ENCODE peak calls at places on chromosomes 7 and 10, in seven cellular contexts. C is hepatocyte, A is aorta, E is GM23338, L is IMR-90, M is uterus, D is gastrocnemius medialis. X is an unnamed sample. For H3K4me1, the result is how much of the 10 kb centered on the place peaks cover.

GRCh38 chr7:77223261-77223660 is 23.6 kb upstream of the FGL2 start:
- DNase-seq in L (no peak), A (no peak), C (no peak), M (no peak), E (no peak), D (no peak), X (no peak)

GRCh38 chr7:79298145-79298760 is 155.2 kb downstream of the MAGI2 start:
- DNase-seq in M (no peak), A (no peak), C (peak), L (peak), E (peak), D (no peak), X (no peak)

GRCh38 chr10:131912620-131913019 is 11.8 kb downstream of the PPP2R2D start:
- DNase-seq in M (no peak), L (no peak), D (no peak), C (no peak), E (no peak), A (no peak), X (no peak)

GRCh38 chr10:67119648-67120047 is 193.8 kb downstream of the LRRTM3 start:
- DNase-seq in A (no peak), E (no peak), M (no peak), L (no peak), D (no peak), C (no peak), X (no peak)

GRCh38 chr10:69388488-69388887 is 28.2 kb downstream of the TACR2 start:
- DNase-seq in D (no peak), L (no peak), A (no peak), C (no peak), E (no peak), M (no peak), X (no peak)

GRCh38 chr10:3525832-3526449 is 259.1 kb downstream of the KLF6 start:
- DNase-seq in D (peak), C (peak), A (no peak), E (no peak), L (peak), M (peak), X (no peak)

GRCh38 chr10:31836569-31837406 is 91.8 kb downstream of the ARHGAP12 start:
- DNase-seq in L (peak), M (no peak), E (peak), D (no peak), A (no peak), C (peak), X (no peak)

GRCh38 chr7:75967573-75967997 is 26.8 kb downstream of the TMEM120A start:
- DNase-seq in C (peak), L (peak), D (no peak), E (no peak), A (no peak), M (peak), X (no peak)

GRCh38 chr7:72924748-72925545 is at the start of gene POM121:
- DNase-seq in E (peak), D (peak), C (peak), A (peak), M (peak), L (peak), X (no peak)

GRCh38 chr10:69572159-69573055 is 815 bp downstream of the NEUROG3 start:
- DNase-seq in M (no peak), E (peak), C (no peak), D (no peak), L (peak), A (no peak), X (no peak)

GRCh38 chr7:2820508-2820934 is 23.6 kb downstream of the GNA12 start:
- DNase-seq in C (peak), D (peak), L (peak), E (no peak), M (peak), A (peak), X (no peak)

GRCh38 chr7:110541962-110542361 is 549.0 kb upstream of the LRRN3 start:
- DNase-seq in L (peak), E (no peak), C (no peak), D (no peak), M (no peak), A (no peak), X (no peak)

GRCh38 chr7:95794917-95795515 is 22.7 kb downstream of the DYNC1I1 start:
- DNase-seq in M (no peak), E (peak), D (no peak), A (no peak), C (peak), L (peak), X (no peak)

GRCh38 chr10:24465899-24466615 is 257.1 kb downstream of the KIAA1217 start:
- DNase-seq in E (no peak), M (no peak), D (peak), L (peak), C (peak), A (no peak), X (no peak)

GRCh38 chr10:68288680-68289079 is 43.2 kb upstream of the HNRNPH3 start:
- DNase-seq in A (no peak), C (no peak), M (no peak), D (no peak), L (no peak), E (no peak), X (no peak)

GRCh38 chr7:134186022-134186421 is 58.9 kb downstream of the LRGUK start:
- DNase-seq in C (no peak), E (no peak), A (no peak), L (peak), D (no peak), M (no peak), X (no peak)

GRCh38 chr10:86536294-86536861 is 14.8 kb upstream of the WAPL start:
- DNase-seq in D (no peak), M (no peak), C (peak), E (peak), L (no peak), A (no peak), X (no peak)

GRCh38 chr10:55062349-55062748 is 261.3 kb upstream of the PCDH15 start:
- DNase-seq in C (no peak), D (no peak), E (no peak), M (no peak), L (no peak), A (no peak), X (no peak)

GRCh38 chr10:42491001-42491592 is 147.3 kb downstream of the ZNF33B start:
- DNase-seq in C (no peak), L (peak), E (no peak), M (no peak), A (no peak), D (no peak), X (no peak)

GRCh38 chr7:26428571-26428970 is 136.9 kb downstream of the SNX10 start:
- DNase-seq in D (no peak), L (no peak), A (no peak), E (no peak), C (no peak), M (no peak), X (no peak)

GRCh38 chr7:14507617-14508016 is 394.9 kb downstream of the DGKB start:
- DNase-seq in C (no peak), A (no peak), L (no peak), D (no peak), M (no peak), E (no peak), X (no peak)

GRCh38 chr10:8060010-8060703 is 5.7 kb downstream of the GATA3 start:
- DNase-seq in A (no peak), E (peak), L (peak), D (no peak), M (no peak), C (peak), X (no peak)

GRCh38 chr10:60194421-60194820 is 195.3 kb downstream of the ANK3 start:
- DNase-seq in A (no peak), C (no peak), L (no peak), E (no peak), M (no peak), D (no peak), X (no peak)

GRCh38 chr10:6423004-6423403 is 157.1 kb downstream of the PRKCQ start:
- DNase-seq in D (no peak), A (no peak), L (peak), C (no peak), M (no peak), E (no peak), X (no peak)

GRCh38 chr7:43702974-43703373 is 26.3 kb downstream of the COA1 start:
- DNase-seq in A (no peak), D (no peak), L (no peak), M (no peak), E (no peak), C (no peak), X (no peak)

GRCh38 chr7:2814186-2814530 is 29.9 kb downstream of the GNA12 start:
- DNase-seq in E (no peak), L (no peak), M (no peak), A (no peak), D (no peak), C (no peak), X (no peak)

GRCh38 chr10:126226988-126227761 is 161.1 kb downstream of the ADAM12 start:
- DNase-seq in L (no peak), M (no peak), D (no peak), C (no peak), A (no peak), E (no peak), X (no peak)

GRCh38 chr7:156639426-156640256 is 933 bp upstream of the RNF32 start:
- DNase-seq in M (no peak), D (no peak), A (peak), L (no peak), C (no peak), E (peak), X (no peak)

GRCh38 chr7:5554287-5554785 is 130.7 kb upstream of the TNRC18 start:
- DNase-seq in M (no peak), C (no peak), D (no peak), L (no peak), A (no peak), E (no peak), X (no peak)

GRCh38 chr10:43781480-43782361 is 133.0 kb upstream of the ZNF32 start:
- DNase-seq in M (no peak), A (no peak), C (peak), L (peak), D (no peak), E (no peak), X (no peak)

GRCh38 chr10:62250594-62251198 is 17.9 kb downstream of the RTKN2 start:
- DNase-seq in A (no peak), L (peak), M (no peak), E (no peak), C (peak), D (no peak), X (no peak)

GRCh38 chr7:54014765-54015164 is 527.4 kb upstream of the VSTM2A start:
- DNase-seq in L (no peak), C (no peak), E (no peak), D (no peak), A (no peak), M (no peak), X (no peak)

GRCh38 chr10:22643116-22643515 is 71.3 kb downstream of the PIP4K2A start:
- DNase-seq in M (no peak), D (no peak), C (no peak), L (no peak), E (no peak), A (no peak), X (no peak)

GRCh38 chr7:116734736-116735135 is 62.7 kb downstream of the MET start:
- DNase-seq in D (no peak), C (no peak), E (no peak), M (no peak), L (no peak), A (no peak), X (no peak)
- H3K4me1 ChIP-seq in D (under half), C (under half), E (half or more), M (under half), L (under half), A (under half), X (under half)

GRCh38 chr7:115827305-115828045 is 203.1 kb downstream of the TFEC start:
- DNase-seq in E (no peak), D (no peak), A (no peak), M (no peak), L (no peak), C (no peak), X (no peak)
- H3K4me1 ChIP-seq in E (under half), D (under half), A (under half), M (under half), L (under half), C (under half), X (under half)

DNA sequence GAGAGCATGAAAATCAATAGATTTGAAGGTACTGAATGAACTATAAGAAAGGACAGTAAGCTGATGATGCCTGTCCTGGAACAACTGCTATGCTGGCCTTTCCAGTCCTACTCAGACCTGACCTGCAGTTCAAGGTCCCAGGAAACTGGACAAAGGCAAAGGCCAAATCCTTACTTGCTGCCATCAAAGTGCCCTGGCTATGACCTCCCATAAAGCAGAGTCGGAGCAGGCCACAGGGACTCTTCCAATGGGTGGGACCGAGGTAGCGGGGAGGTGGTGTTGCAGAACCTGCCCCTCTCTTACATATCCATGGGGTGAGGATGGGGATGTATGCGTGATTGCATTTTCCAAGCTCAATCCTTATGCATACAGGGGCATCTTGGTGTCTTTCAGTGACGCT is 26.8 kb downstream of the FAM53B start:
- DNase-seq in E (no peak), C (no peak), M (no peak), L (no peak), D (no peak), A (no peak), X (no peak)
- H3K4me1 ChIP-seq in E (under half), C (under half), M (under half), L (under half), D (half or more), A (under half), X (under half)

DNA sequence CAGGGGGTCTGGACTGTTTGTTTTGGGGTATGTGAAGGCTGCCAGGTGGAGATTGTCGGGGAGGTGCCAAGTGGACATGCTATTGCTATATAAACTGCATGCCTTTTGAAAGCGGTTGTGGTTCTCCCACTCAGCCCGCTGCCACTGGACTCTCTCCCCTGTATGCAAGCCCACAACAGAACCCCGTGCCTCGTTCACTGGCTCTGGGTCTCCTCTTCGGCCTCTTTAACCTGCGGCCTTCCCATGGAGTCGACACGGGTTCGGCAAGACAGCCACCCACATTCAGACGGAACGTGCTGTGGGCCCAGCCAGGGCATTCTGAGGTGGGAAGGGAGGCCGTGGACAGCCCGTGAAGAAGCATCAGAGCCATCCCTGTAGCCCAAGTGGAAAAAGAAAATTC is 50.3 kb downstream of the SVIL start:
- DNase-seq in M (no peak), D (no peak), C (no peak), L (no peak), E (no peak), A (no peak), X (no peak)
- H3K4me1 ChIP-seq in M (under half), D (half or more), C (under half), L (under half), E (under half), A (under half), X (under half)

X was measured in esophagus squamous epithelium.